ENCODE peak calls at places on chromosome 16, in five cellular contexts. Q, T, D, J and I are unnamed samples.

GRCh38 chr16:88744839-88745521 is 38.7 kb downstream of the CTU2 start:
- DNase-seq in Q (no peak), T (no peak), J (peak), D (no peak), I (no peak)

GRCh38 chr16:77414752-77415231 is 20.0 kb downstream of the ADAMTS18 start:
- DNase-seq in T (no peak), Q (no peak), J (no peak), D (no peak), I (no peak)

GRCh38 chr16:56303066-56303705 is 111.9 kb downstream of the GNAO1 start:
- DNase-seq in T (no peak), Q (no peak), D (no peak), J (no peak), I (no peak)

GRCh38 chr16:88510091-88510719 is 57.1 kb downstream of the ZFPM1 start:
- DNase-seq in T (no peak), D (no peak), Q (no peak), J (no peak), I (no peak)

GRCh38 chr16:55765161-55765560 is 67.7 kb downstream of the CES1 start:
- DNase-seq in Q (no peak), T (no peak), J (no peak), D (no peak), I (no peak)

GRCh38 chr16:49921791-49922456 is 66.0 kb upstream of the ZNF423 start:
- DNase-seq in Q (peak), T (peak), J (peak), D (peak), I (peak)

GRCh38 chr16:85072947-85073346 is 39.3 kb downstream of the CIBAR2 start:
- DNase-seq in Q (peak), D (no peak), T (no peak), J (no peak), I (no peak)

GRCh38 chr16:3564130-3564888 is 12.9 kb downstream of the NLRC3 start:
- DNase-seq in J (no peak), T (no peak), D (no peak), Q (no peak), I (no peak)

GRCh38 chr16:84198401-84198800 is 7.4 kb downstream of the ADAD2 start:
- DNase-seq in J (no peak), T (no peak), Q (peak), D (no peak), I (peak)

GRCh38 chr16:2968738-2969544 is at the start of gene PAQR4:
- DNase-seq in Q (peak), T (no peak), D (peak), J (peak), I (peak)

GRCh38 chr16:49540836-49541235 is 167.2 kb downstream of the C16orf78 start:
- DNase-seq in Q (no peak), D (no peak), T (no peak), J (no peak), I (no peak)

GRCh38 chr16:3645504-3646347 is 8.8 kb upstream of the DNASE1 start:
- DNase-seq in J (peak), Q (peak), D (no peak), T (peak), I (peak)

GRCh38 chr16:56477096-56477878 is 25.9 kb downstream of the OGFOD1 start:
- DNase-seq in J (no peak), D (peak), Q (peak), T (no peak), I (peak)

GRCh38 chr16:4376126-4376819 is 4.6 kb downstream of the VASN start:
- DNase-seq in D (no peak), Q (peak), T (no peak), J (no peak), I (no peak)

GRCh38 chr16:49858200-49859129 is 2.6 kb upstream of the ZNF423 start:
- DNase-seq in J (peak), Q (no peak), T (no peak), D (no peak), I (peak)

DNA sequence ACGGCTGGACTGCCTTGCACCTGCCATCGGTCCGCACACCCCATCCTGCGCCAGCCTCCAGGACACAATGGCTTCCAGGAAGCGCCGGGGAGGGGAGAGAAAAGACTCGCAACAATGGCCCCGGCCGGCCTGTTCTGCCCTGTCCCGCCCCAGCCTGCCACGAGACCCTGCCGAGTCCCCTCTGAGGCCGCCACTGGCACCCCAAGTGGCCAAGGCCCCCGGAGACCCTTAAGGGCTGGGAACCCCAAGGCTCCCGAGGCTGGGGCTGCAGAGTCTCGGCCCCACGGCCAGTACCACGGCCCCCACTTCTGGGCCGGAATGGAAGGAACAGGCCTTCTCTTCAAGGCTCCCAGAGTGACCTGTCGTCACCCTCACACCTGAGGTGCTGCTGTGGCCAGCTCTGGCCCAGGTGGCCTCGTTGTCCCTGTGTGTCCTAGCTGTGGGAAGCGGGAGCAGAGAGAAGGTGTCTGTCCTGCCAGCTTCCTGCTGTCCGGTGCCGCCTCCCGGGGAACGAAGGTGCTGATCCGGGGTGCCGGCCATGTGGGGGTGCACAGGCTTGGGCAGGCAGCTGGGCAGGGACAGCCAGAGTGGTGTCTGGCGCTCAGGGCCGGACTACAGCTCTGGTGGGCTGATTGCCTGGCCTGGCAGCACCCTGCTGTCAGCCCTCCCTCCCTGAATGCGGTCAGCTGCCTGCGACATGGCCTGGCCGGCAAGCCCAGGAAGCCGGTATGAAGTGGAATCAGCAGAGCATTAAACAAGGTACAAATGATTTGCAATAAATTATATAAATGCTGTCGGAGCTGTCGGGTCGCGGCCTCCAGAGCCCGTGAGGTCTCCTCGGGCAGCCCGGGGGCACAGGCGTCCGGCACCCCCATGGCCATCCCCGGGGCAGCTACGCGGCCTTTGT is 8.2 kb upstream of the CACNA1H start:
- DNase-seq in T (no peak), Q (no peak), D (no peak), J (no peak), I (no peak)
- H4K91ac ChIP-seq in T (no peak), Q (no peak), D (no peak), J (no peak), I (no peak)

DNA sequence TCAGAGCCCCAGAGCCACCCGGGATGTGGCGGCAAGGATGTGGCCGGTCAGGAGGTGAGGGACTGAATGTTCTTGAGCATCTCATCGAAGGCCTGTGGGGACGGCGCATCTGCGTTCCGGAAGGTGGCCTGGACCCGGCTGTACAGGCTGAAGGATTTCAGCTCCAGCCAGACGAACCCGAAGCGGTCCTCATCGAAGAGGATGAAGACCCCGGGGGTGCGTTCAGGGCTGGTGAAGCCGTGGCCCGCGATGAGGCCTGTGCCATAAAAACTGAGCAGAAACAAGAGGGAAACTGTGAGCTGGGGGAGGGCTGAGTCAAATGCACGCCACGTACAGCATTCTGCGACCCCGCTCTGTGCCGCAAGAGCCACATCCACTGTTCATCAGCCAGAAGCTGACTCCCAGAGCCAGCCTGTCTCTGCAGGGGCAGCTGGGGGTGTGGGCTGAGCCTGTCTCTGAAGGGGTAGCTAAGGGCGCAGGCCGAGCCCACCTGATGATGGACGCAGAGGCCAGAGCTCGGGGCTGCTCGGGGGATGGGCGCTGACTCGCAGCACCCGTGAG is 14.1 kb upstream of the C16orf95 start:
- DNase-seq in J (no peak), D (no peak), T (no peak), Q (no peak), I (no peak)
- H4K91ac ChIP-seq in J (no peak), D (no peak), T (no peak), Q (no peak), I (no peak)

GRCh38 chr16:26992661-26993365 is 73.9 kb upstream of the C16orf82 start:
- DNase-seq in D (no peak), T (no peak), Q (no peak), J (no peak), I (no peak)

GRCh38 chr16:26985100-26986065 is 81.3 kb upstream of the C16orf82 start:
- DNase-seq in T (peak), D (no peak), Q (no peak), J (peak), I (no peak)

GRCh38 chr16:26983426-26983825 is 83.3 kb upstream of the C16orf82 start:
- DNase-seq in Q (peak), D (no peak), J (no peak), T (no peak), I (peak)

GRCh38 chr16:26987631-26988030 is 79.1 kb upstream of the C16orf82 start:
- DNase-seq in J (no peak), Q (peak), T (no peak), D (no peak), I (peak)

GRCh38 chr16:26988186-26988585 is 78.5 kb upstream of the C16orf82 start:
- DNase-seq in J (no peak), D (no peak), Q (no peak), T (no peak), I (no peak)
- H4K91ac ChIP-seq in J (no peak), D (no peak), Q (peak), T (peak), I (peak)

GRCh38 chr16:86316967-86317616 is 193.2 kb upstream of the FOXF1 start:
- DNase-seq in T (no peak), Q (no peak), J (no peak), D (no peak), I (no peak)
- H4K91ac ChIP-seq in T (no peak), Q (no peak), J (no peak), D (no peak), I (no peak)

GRCh38 chr16:30557397-30557949 is 701 bp downstream of the ZNF764 start:
- DNase-seq in D (no peak), T (no peak), Q (no peak), J (no peak), I (peak)
- H4K91ac ChIP-seq in D (peak), T (no peak), Q (peak), J (no peak), I (peak)

GRCh38 chr16:65905326-65905725 is 461.2 kb upstream of the CDH5 start:
- DNase-seq in J (no peak), D (no peak), T (no peak), Q (no peak), I (no peak)

GRCh38 chr16:65904361-65904760 is 462.1 kb upstream of the CDH5 start:
- DNase-seq in J (no peak), D (no peak), T (no peak), Q (no peak), I (no peak)

GRCh38 chr16:65910291-65910690 is 456.2 kb upstream of the CDH5 start:
- DNase-seq in Q (no peak), J (no peak), D (no peak), T (no peak), I (no peak)

GRCh38 chr16:65908568-65908967 is 457.9 kb upstream of the CDH5 start:
- DNase-seq in J (peak), D (no peak), T (no peak), Q (no peak), I (no peak)

GRCh38 chr16:65909310-65910050 is 457.0 kb upstream of the CDH5 start:
- DNase-seq in T (no peak), D (no peak), Q (no peak), J (no peak), I (no peak)
- H4K91ac ChIP-seq in T (no peak), D (no peak), Q (no peak), J (no peak), I (no peak)

GRCh38 chr16:69939821-69940585 is 11.1 kb upstream of the CLEC18A start:
- DNase-seq in T (no peak), Q (no peak), D (no peak), J (no peak), I (no peak)

GRCh38 chr16:69940676-69941075 is 10.5 kb upstream of the CLEC18A start:
- DNase-seq in D (no peak), T (no peak), Q (no peak), J (no peak), I (no peak)

GRCh38 chr16:69942627-69943170 is 8.4 kb upstream of the CLEC18A start:
- DNase-seq in T (no peak), D (no peak), J (no peak), Q (no peak), I (no peak)

GRCh38 chr16:69942099-69942491 is 9.0 kb upstream of the CLEC18A start:
- DNase-seq in Q (no peak), J (no peak), T (no peak), D (no peak), I (no peak)

DNA sequence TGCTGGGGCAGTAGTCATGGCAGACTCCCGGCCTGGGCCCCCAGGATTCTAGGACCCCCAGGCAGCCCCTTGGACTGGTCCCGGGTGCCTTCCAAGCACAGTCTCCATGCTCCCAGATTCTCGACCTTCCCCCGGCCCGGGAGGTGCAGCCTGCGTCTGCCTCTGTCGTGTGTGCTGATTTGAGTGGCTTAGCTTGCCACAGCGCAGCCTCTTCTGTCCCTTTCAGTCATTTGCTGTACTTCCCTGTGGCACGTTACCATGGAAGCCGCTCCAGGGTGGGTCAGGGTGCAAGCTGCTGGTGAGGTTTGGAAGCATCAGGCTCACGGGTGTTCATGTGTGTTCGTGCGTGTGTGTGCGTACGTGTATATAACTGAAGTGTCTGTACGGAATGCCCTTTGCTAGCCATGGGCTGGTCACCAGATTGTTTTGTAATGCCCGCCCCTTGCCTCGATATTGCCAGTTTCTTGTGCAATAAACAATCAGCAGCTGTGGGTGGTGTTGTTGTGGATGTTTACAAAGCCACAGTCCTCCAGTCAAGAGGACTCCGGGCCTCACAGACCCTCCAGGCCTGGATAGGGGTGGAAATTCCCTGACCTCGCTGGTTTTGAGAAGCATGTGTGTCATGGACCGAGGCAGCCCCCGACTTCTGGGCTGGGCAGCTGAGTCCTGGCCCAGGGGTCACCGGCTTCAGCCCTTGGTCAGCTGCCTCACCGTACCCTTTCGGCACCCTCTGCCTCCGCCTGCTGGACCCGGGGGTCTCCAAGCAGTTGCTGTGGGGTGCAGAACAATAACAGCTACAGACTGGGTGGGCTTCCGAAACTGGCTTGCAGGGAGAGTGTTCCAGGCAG is 9.7 kb upstream of the CLEC18A start:
- DNase-seq in Q (no peak), D (no peak), J (no peak), T (no peak), I (peak)
- H4K91ac ChIP-seq in Q (no peak), D (peak), J (peak), T (no peak), I (no peak)

GRCh38 chr16:57624806-57625500 is 3.5 kb upstream of the ADGRG1 start:
- DNase-seq in J (no peak), Q (no peak), D (no peak), T (no peak), I (no peak)
- H4K91ac ChIP-seq in J (no peak), Q (peak), D (peak), T (no peak), I (no peak)

GRCh38 chr16:65855171-65856145 is 511.0 kb upstream of the CDH5 start:
- DNase-seq in Q (no peak), D (no peak), J (no peak), T (no peak), I (no peak)
- H4K91ac ChIP-seq in Q (no peak), D (no peak), J (no peak), T (no peak), I (no peak)

GRCh38 chr16:67392301-67393059 is 818 bp downstream of the TPPP3 start:
- DNase-seq in D (no peak), Q (no peak), J (no peak), T (no peak), I (no peak)
- H4K91ac ChIP-seq in D (no peak), Q (no peak), J (no peak), T (no peak), I (no peak)